ENCODE peak calls at places on chromosomes 5 and 9, in eight cellular contexts. E, Q, K, X, V, M, U and D are unnamed samples. For H3K9me3, the result is how much of the 10 kb centered on the place peaks cover.

GRCh38 chr9:132877818-132878694 is at the start of gene AK8:
- DNase-seq in E (peak), Q (peak), K (peak), X (peak), V (peak), M (peak), U (peak), D (peak)

GRCh38 chr9:79757074-79757473 is 185.3 kb downstream of the TLE4 start:
- DNase-seq in E (no peak), Q (no peak), K (no peak), X (no peak), V (no peak), M (no peak), U (no peak), D (no peak)

GRCh38 chr9:109098960-109099308 is 20.8 kb downstream of the TMEM245 start:
- DNase-seq in E (no peak), Q (no peak), K (no peak), X (no peak), V (no peak), M (no peak), U (no peak), D (no peak)

GRCh38 chr9:121783523-121784507 is 132.4 kb downstream of the DAB2IP start:
- DNase-seq in E (no peak), Q (no peak), K (no peak), X (no peak), V (no peak), M (no peak), U (no peak), D (no peak)

GRCh38 chr9:19124430-19124793 is 2.9 kb downstream of the PLIN2 start:
- DNase-seq in E (no peak), Q (no peak), K (no peak), X (no peak), V (no peak), M (no peak), U (no peak), D (no peak)

GRCh38 chr5:138339086-138339456 is 1.0 kb downstream of the FAM53C start:
- DNase-seq in E (no peak), Q (peak), K (peak), X (peak), V (no peak), M (no peak), U (no peak), D (no peak)

GRCh38 chr5:134003957-134004625 is 684 bp downstream of the VDAC1 start:
- DNase-seq in E (no peak), Q (peak), K (peak), X (no peak), V (peak), M (no peak), U (peak), D (peak)

GRCh38 chr9:101465330-101465915 is 29.8 kb upstream of the ALDOB start:
- DNase-seq in E (no peak), Q (peak), K (peak), X (peak), V (no peak), M (no peak), U (no peak), D (peak)

GRCh38 chr5:10789021-10789420 is 28.0 kb upstream of the DAP start:
- DNase-seq in E (no peak), Q (no peak), K (no peak), X (no peak), V (no peak), M (no peak), U (no peak), D (no peak)

GRCh38 chr9:121380941-121381340 is 10.9 kb upstream of the STOM start:
- DNase-seq in E (no peak), Q (no peak), K (no peak), X (peak), V (no peak), M (no peak), U (no peak), D (no peak)

GRCh38 chr9:35180801-35181200 is 19.0 kb downstream of the UNC13B start:
- DNase-seq in E (no peak), Q (no peak), K (no peak), X (no peak), V (no peak), M (no peak), U (no peak), D (no peak)

GRCh38 chr9:35191105-35191504 is 29.3 kb downstream of the UNC13B start:
- DNase-seq in E (no peak), Q (no peak), K (no peak), X (no peak), V (no peak), M (no peak), U (no peak), D (no peak)

GRCh38 chr9:35186524-35186923 is 24.7 kb downstream of the UNC13B start:
- DNase-seq in E (no peak), Q (no peak), K (no peak), X (no peak), V (no peak), M (no peak), U (no peak), D (no peak)
- H3K9me3 ChIP-seq in E (under half), Q (under half), K (under half), X (under half), V (under half), M (under half), U (under half), D (under half)

GRCh38 chr5:1044117-1044516 is 35.5 kb downstream of the NKD2 start:
- DNase-seq in E (no peak), Q (no peak), K (no peak), X (no peak), V (peak), M (no peak), U (no peak), D (no peak)
- H3K9me3 ChIP-seq in E (under half), Q (under half), K (under half), X (under half), V (under half), M (under half), U (under half), D (under half)

GRCh38 chr5:158406884-158407790 is 548.2 kb upstream of the CLINT1 start:
- DNase-seq in E (no peak), Q (no peak), K (no peak), X (no peak), V (no peak), M (no peak), U (no peak), D (no peak)
- H3K9me3 ChIP-seq in E (under half), Q (under half), K (under half), X (under half), V (under half), M (under half), U (under half), D (under half)

DNA sequence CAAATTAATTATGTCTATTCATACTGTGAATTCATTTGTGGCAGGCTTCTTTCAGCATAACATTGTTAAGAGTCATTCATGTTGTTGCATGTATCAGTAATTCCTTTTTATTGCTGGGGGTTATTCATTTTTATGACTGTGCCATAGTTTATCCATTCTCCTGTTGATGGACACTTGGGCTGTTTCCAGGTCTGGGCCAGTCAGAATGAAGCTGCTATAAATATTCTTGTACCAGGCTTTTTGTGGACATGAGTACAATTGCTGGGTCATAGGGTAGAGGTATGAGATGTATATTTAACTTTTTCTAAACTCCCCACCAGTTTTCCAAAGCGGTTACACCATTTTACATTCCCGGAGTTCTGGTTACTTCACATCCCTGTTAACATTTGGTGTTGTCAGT is 13.6 kb downstream of the PRPF4 start:
- DNase-seq in E (no peak), Q (no peak), K (no peak), X (no peak), V (no peak), M (no peak), U (no peak), D (no peak)
- H3K9me3 ChIP-seq in E (under half), Q (under half), K (under half), X (under half), V (under half), M (under half), U (under half), D (under half)